ENCODE peak calls at places on chromosome 11, in six cellular contexts. T is caudate nucleus; Y is globus pallidus; E is amniotic stem cell; R is NAMALWA; O is CD4-positive, alpha-beta memory T cell. C is an unnamed sample.

GRCh38 chr11:45959851-45960250 is 37.4 kb downstream of the LARGE2 start:
- DNase-seq in T (no peak), Y (no peak), E (no peak), R (no peak), O (no peak), C (no peak)

GRCh38 chr11:70005107-70005818 is 72.9 kb upstream of the ANO1 start:
- DNase-seq in T (no peak), Y (no peak), E (peak), R (no peak), O (no peak), C (no peak)

GRCh38 chr11:130673698-130674097 is 225.3 kb downstream of the ADAMTS15 start:
- DNase-seq in T (no peak), Y (no peak), E (no peak), R (no peak), O (no peak), C (no peak)

GRCh38 chr11:70743941-70744351 is 345.6 kb downstream of the CTTN start:
- DNase-seq in T (no peak), Y (no peak), E (no peak), R (no peak), O (no peak), C (no peak)

GRCh38 chr11:131533164-131533563 is 162.7 kb downstream of the NTM start:
- DNase-seq in T (no peak), Y (peak), E (no peak), R (no peak), O (no peak), C (no peak)

GRCh38 chr11:34988294-34989255 is 72.2 kb downstream of the PDHX start:
- DNase-seq in T (no peak), Y (no peak), E (no peak), R (no peak), O (no peak), C (no peak)

GRCh38 chr11:32121012-32121411 is 30.1 kb downstream of the RCN1 start:
- DNase-seq in T (no peak), Y (no peak), E (no peak), R (no peak), O (no peak), C (no peak)

GRCh38 chr11:10618490-10618889 is 50.0 kb upstream of the LYVE1 start:
- DNase-seq in T (no peak), Y (no peak), E (no peak), R (no peak), O (no peak), C (no peak)

GRCh38 chr11:60801194-60801593 is 16.1 kb downstream of the MS4A10 start:
- DNase-seq in T (no peak), Y (no peak), E (no peak), R (no peak), O (no peak), C (no peak)

GRCh38 chr11:67045314-67045713 is 11.3 kb upstream of the RHOD start:
- DNase-seq in T (peak), Y (no peak), E (no peak), R (no peak), O (no peak), C (peak)

GRCh38 chr11:43723617-43724016 is 43.1 kb downstream of the HSD17B12 start:
- DNase-seq in T (no peak), Y (no peak), E (no peak), R (no peak), O (no peak), C (no peak)

GRCh38 chr11:74981888-74982287 is 6.8 kb upstream of the NEU3 start:
- DNase-seq in T (no peak), Y (no peak), E (no peak), R (no peak), O (no peak), C (no peak)

GRCh38 chr11:57680552-57680874 is 12.6 kb downstream of the ZDHHC5 start:
- DNase-seq in T (no peak), Y (no peak), E (no peak), R (no peak), O (no peak), C (no peak)

GRCh38 chr11:96465537-96465936 is 75.7 kb downstream of the JRKL start:
- DNase-seq in T (no peak), Y (peak), E (no peak), R (no peak), O (no peak), C (no peak)

GRCh38 chr11:70568504-70569172 is 170.3 kb downstream of the CTTN start:
- DNase-seq in T (no peak), Y (no peak), E (no peak), R (no peak), O (no peak), C (peak)

GRCh38 chr11:34492806-34493414 is 20.7 kb downstream of the ELF5 start:
- DNase-seq in T (peak), Y (peak), E (no peak), R (peak), O (peak), C (peak)

GRCh38 chr11:77141475-77141874 is 13.4 kb downstream of the MYO7A start:
- DNase-seq in T (no peak), Y (no peak), E (no peak), R (no peak), O (no peak), C (no peak)

GRCh38 chr11:19073454-19074415 is 13.2 kb upstream of the MRGPRX2 start:
- DNase-seq in T (no peak), Y (no peak), E (no peak), R (no peak), O (no peak), C (no peak)

GRCh38 chr11:68311155-68312116 is 955 bp upstream of the LRP5 start:
- DNase-seq in T (no peak), Y (no peak), E (no peak), R (no peak), O (no peak), C (no peak)

GRCh38 chr11:78099671-78100070 is 20.0 kb upstream of the NDUFC2 start:
- DNase-seq in T (no peak), Y (no peak), E (no peak), R (no peak), O (no peak), C (no peak)

GRCh38 chr11:45184640-45185039 is 38.2 kb downstream of the PRDM11 start:
- DNase-seq in T (no peak), Y (no peak), E (no peak), R (no peak), O (no peak), C (no peak)

GRCh38 chr11:86978756-86979608 is 23.8 kb upstream of the FZD4 start:
- DNase-seq in T (no peak), Y (no peak), E (peak), R (peak), O (peak), C (peak)